ENCODE peak calls at places on chromosomes 4 and X, in seven cellular contexts. I, D, V, S, F, K and Q are unnamed samples.
A peak's percentile ranks its signal among the peaks of the same experiment; 100 is the strongest.

GRCh38 chrX:37873220-37873619 is 25.8 kb upstream of the DYNLT3 start:
- ATAC-seq in I (no peak), D (no peak), V (no peak), S (no peak), F (no peak), K (no peak), Q (no peak)

GRCh38 chr4:85823295-85823694 is 348.3 kb downstream of the ARHGAP24 start:
- ATAC-seq in I (no peak), D (no peak), V (peak; percentile 39), S (no peak), F (no peak), K (no peak), Q (no peak)

GRCh38 chrX:19121898-19122640 is at the start of gene ADGRG2:
- ATAC-seq in I (no peak), D (peak; percentile 66), V (peak; percentile 81), S (peak; percentile 61), F (no peak), K (no peak), Q (no peak)

GRCh38 chr4:104752337-104752736 is 257.6 kb upstream of the CXXC4 start:
- ATAC-seq in I (no peak), D (no peak), V (peak; percentile 91), S (no peak), F (no peak), K (no peak), Q (no peak)

GRCh38 chr4:185149392-185149791 is 6.3 kb downstream of the SLC25A4 start:
- ATAC-seq in I (no peak), D (no peak), V (peak; percentile 42), S (no peak), F (no peak), K (no peak), Q (no peak)

GRCh38 chrX:133880032-133880443 is 105.4 kb downstream of the GPC3 start:
- ATAC-seq in I (no peak), D (no peak), V (no peak), S (no peak), F (no peak), K (no peak), Q (no peak)

GRCh38 chr4:109721033-109721432 is 8.8 kb downstream of the PLA2G12A start:
- ATAC-seq in I (no peak), D (no peak), V (no peak), S (no peak), F (no peak), K (no peak), Q (no peak)

GRCh38 chr4:53012738-53013137 is 150.6 kb downstream of the RASL11B start:
- ATAC-seq in I (peak; percentile 88), D (peak; percentile 55), V (peak; percentile 27), S (no peak), F (peak; percentile 78), K (peak; percentile 70), Q (peak; percentile 51)

GRCh38 chrX:100995469-100995868 is 26.0 kb downstream of the ARL13A start:
- ATAC-seq in I (no peak), D (no peak), V (no peak), S (peak; percentile 43), F (no peak), K (no peak), Q (peak; percentile 77)

GRCh38 chrX:21798677-21799219 is 40.7 kb upstream of the MBTPS2 start:
- ATAC-seq in I (no peak), D (no peak), V (peak; percentile 75), S (no peak), F (no peak), K (no peak), Q (no peak)

GRCh38 chr4:1948892-1949436 is 59.8 kb downstream of the NELFA start:
- ATAC-seq in I (no peak), D (no peak), V (peak; percentile 18), S (no peak), F (peak; percentile 43), K (no peak), Q (no peak)

GRCh38 chr4:24508541-24508940 is 75.8 kb downstream of the DHX15 start:
- ATAC-seq in I (no peak), D (no peak), V (no peak), S (no peak), F (no peak), K (no peak), Q (no peak)

GRCh38 chrX:86455495-86455894 is 307.2 kb downstream of the DACH2 start:
- ATAC-seq in I (no peak), D (no peak), V (no peak), S (no peak), F (no peak), K (no peak), Q (no peak)

GRCh38 chrX:24479924-24480722 is 15.0 kb downstream of the PDK3 start:
- ATAC-seq in I (peak; percentile 96), D (peak; percentile 71), V (peak; percentile 68), S (peak; percentile 95), F (peak; percentile 98), K (peak; percentile 97), Q (peak; percentile 91)

GRCh38 chr4:41820473-41820872 is 71.9 kb upstream of the PHOX2B start:
- ATAC-seq in I (no peak), D (no peak), V (no peak), S (no peak), F (no peak), K (no peak), Q (no peak)

GRCh38 chr4:182380701-182381295 is 137.6 kb downstream of the TENM3 start:
- ATAC-seq in I (no peak), D (no peak), V (no peak), S (no peak), F (no peak), K (no peak), Q (no peak)

GRCh38 chr4:138677651-138678202 is 337.9 kb upstream of the NOCT start:
- ATAC-seq in I (no peak), D (no peak), V (no peak), S (no peak), F (no peak), K (no peak), Q (no peak)

GRCh38 chrX:35798042-35798441 is at the start of gene MAGEB16:
- ATAC-seq in I (no peak), D (no peak), V (no peak), S (no peak), F (no peak), K (no peak), Q (no peak)

GRCh38 chr4:88535090-88535755 is 11.6 kb upstream of the PYURF start:
- ATAC-seq in I (no peak), D (no peak), V (no peak), S (no peak), F (peak; percentile 70), K (no peak), Q (peak; percentile 92)